ENCODE peak calls at places on chromosome 6, in eight cellular contexts. M, E, Y, Z, D, L, T and S are unnamed samples.

GRCh38 chr6:111764238-111765182 is 108.7 kb downstream of the FYN start:
- DNase-seq in D (no peak), T (no peak), Y (no peak), M (no peak), E (no peak), L (no peak), Z (no peak), S (no peak)

GRCh38 chr6:124829822-124830221 is 132.4 kb upstream of the RNF217 start:
- DNase-seq in E (no peak), Z (no peak), D (no peak), M (no peak), L (no peak), Y (no peak), T (no peak), S (no peak)

GRCh38 chr6:37493047-37493995 is 6.4 kb downstream of the CCDC167 start:
- DNase-seq in Z (no peak), D (no peak), Y (no peak), L (no peak), T (no peak), E (peak; percentile 81), M (no peak), S (no peak)

GRCh38 chr6:117706504-117706903 is 31.2 kb downstream of the NUS1 start:
- DNase-seq in L (no peak), M (no peak), Y (no peak), Z (no peak), E (no peak), T (no peak), D (no peak), S (no peak)

GRCh38 chr6:124798942-124799496 is 163.2 kb upstream of the RNF217 start:
- DNase-seq in D (no peak), E (no peak), M (no peak), Z (no peak), T (no peak), L (no peak), Y (no peak), S (no peak)

GRCh38 chr6:116840091-116840490 is 11.2 kb upstream of the GPRC6A start:
- DNase-seq in Y (no peak), T (peak; percentile 25), L (no peak), E (no peak), M (no peak), Z (no peak), D (no peak), S (no peak)

GRCh38 chr6:35146453-35146852 is 5.3 kb upstream of the TCP11 start:
- DNase-seq in Y (no peak), T (peak; percentile 43), M (no peak), L (no peak), D (no peak), E (peak; percentile 26), Z (no peak), S (no peak)

GRCh38 chr6:17336425-17336824 is 55.3 kb downstream of the RBM24 start:
- DNase-seq in E (no peak), Y (no peak), M (peak; percentile 62), D (no peak), L (no peak), T (no peak), Z (no peak), S (no peak)

GRCh38 chr6:152117156-152118129 is 310.0 kb downstream of the ESR1 start:
- DNase-seq in D (no peak), Z (no peak), Y (no peak), L (no peak), M (no peak), E (no peak), T (no peak), S (no peak)

GRCh38 chr6:22877946-22878705 is 308.8 kb downstream of the HDGFL1 start:
- DNase-seq in D (no peak), E (no peak), Y (no peak), Z (no peak), T (no peak), L (no peak), M (peak; percentile 35), S (no peak)

GRCh38 chr6:89281779-89282246 is 33.3 kb downstream of the GABRR2 start:
- DNase-seq in Y (no peak), M (peak; percentile 12), D (no peak), L (no peak), E (peak; percentile 29), Z (no peak), T (peak; percentile 22), S (peak; percentile 35)

GRCh38 chr6:4220619-4221018 is 85.2 kb upstream of the ECI2 start:
- DNase-seq in Y (no peak), E (no peak), D (no peak), Z (no peak), L (no peak), T (peak; percentile 39), M (peak; percentile 26), S (no peak)

GRCh38 chr6:70651326-70651905 is 16.3 kb upstream of the SMAP1 start:
- DNase-seq in Z (no peak), L (no peak), D (no peak), T (no peak), E (no peak), Y (no peak), M (no peak), S (no peak)

GRCh38 chr6:108737594-108738546 is 110.4 kb upstream of the ARMC2 start:
- DNase-seq in E (no peak), D (no peak), L (peak; percentile 53), Z (no peak), M (peak; percentile 79), T (peak; percentile 100), Y (peak; percentile 38), S (no peak)

GRCh38 chr6:169254456-169255316 is 1.0 kb upstream of the THBS2 start:
- DNase-seq in D (no peak), T (no peak), L (no peak), Z (no peak), M (no peak), Y (peak; percentile 21), E (peak; percentile 57), S (no peak)

GRCh38 chr6:141677598-141678211 is 455.0 kb upstream of the GJE1 start:
- DNase-seq in T (peak; percentile 38), L (no peak), M (peak; percentile 16), Y (no peak), E (peak; percentile 21), Z (no peak), D (no peak), S (no peak)

GRCh38 chr6:29908341-29908662 is 34.0 kb upstream of the HLA-A start:
- DNase-seq in M (no peak), Y (no peak), T (no peak), E (no peak), D (no peak), Z (no peak), L (no peak), S (no peak)

GRCh38 chr6:43699564-43700186 is 12.1 kb upstream of the MRPS18A start:
- DNase-seq in E (peak; percentile 45), M (no peak), Y (no peak), T (peak; percentile 83), D (no peak), Z (no peak), L (no peak), S (no peak)

GRCh38 chr6:85945454-85946185 is 302.9 kb upstream of the SYNCRIP start:
- DNase-seq in M (no peak), Y (no peak), D (no peak), E (no peak), T (no peak), L (no peak), Z (no peak), S (no peak)

GRCh38 chr6:129641344-129641743 is 68.6 kb downstream of the ARHGAP18 start:
- DNase-seq in D (no peak), E (no peak), M (no peak), Z (no peak), T (peak; percentile 52), Y (no peak), L (no peak), S (no peak)

GRCh38 chr6:15628499-15629131 is 34.2 kb downstream of the DTNBP1 start:
- DNase-seq in E (no peak), D (no peak), L (no peak), M (no peak), T (peak; percentile 66), Y (no peak), Z (no peak), S (no peak)

GRCh38 chr6:149934249-149935156 is 7.3 kb upstream of the ULBP2 start:
- DNase-seq in Z (no peak), T (peak; percentile 63), M (peak; percentile 42), D (no peak), Y (peak; percentile 89), E (peak; percentile 78), L (no peak), S (peak; percentile 63)

GRCh38 chr6:21780144-21780543 is 186.6 kb downstream of the SOX4 start:
- DNase-seq in T (no peak), Z (no peak), L (no peak), E (no peak), M (no peak), Y (no peak), D (no peak), S (no peak)